ENCODE peak calls at places on chromosomes 13 and 19, in five cellular contexts. V is upper lobe of left lung, O is neural progenitor cell, Y is pancreas, E is foreskin fibroblast. F is an unnamed sample.

GRCh38 chr19:45162464-45163143 is 1.8 kb upstream of the NKPD1 start:
- DNase-seq in V (no peak), O (no peak), Y (no peak), E (no peak), F (no peak)

GRCh38 chr13:42967660-42968059 is 24.4 kb downstream of the EPSTI1 start:
- DNase-seq in V (peak; percentile 28), O (no peak), Y (no peak), E (no peak), F (no peak)

GRCh38 chr13:75091707-75092106 is 390.3 kb downstream of the TBC1D4 start:
- DNase-seq in V (no peak), O (no peak), Y (no peak), E (no peak), F (no peak)

GRCh38 chr19:14149509-14149994 is 13.2 kb upstream of the ASF1B start:
- DNase-seq in V (peak; percentile 46), O (no peak), Y (peak; percentile 65), E (peak; percentile 65), F (no peak)

GRCh38 chr13:77521595-77522367 is 13.7 kb upstream of the SCEL start:
- DNase-seq in V (peak; percentile 83), O (peak; percentile 30), Y (no peak), E (peak; percentile 58), F (no peak)

GRCh38 chr19:12665646-12666304 is 767 bp downstream of the MAN2B1 start:
- DNase-seq in V (peak; percentile 27), O (no peak), Y (no peak), E (no peak), F (no peak)

GRCh38 chr13:66154981-66155380 is 1075.2 kb downstream of the PCDH9 start:
- DNase-seq in V (no peak), O (no peak), Y (no peak), E (peak; percentile 49), F (no peak)

GRCh38 chr13:83563499-83563898 is 318.8 kb downstream of the SLITRK1 start:
- DNase-seq in V (no peak), O (peak; percentile 2), Y (no peak), E (no peak), F (no peak)

GRCh38 chr19:12411893-12412292 is 10.8 kb upstream of the ZNF799 start:
- DNase-seq in V (no peak), O (no peak), Y (no peak), E (no peak), F (no peak)

GRCh38 chr13:34161829-34162544 is 344.0 kb downstream of the RFC3 start:
- DNase-seq in V (no peak), O (peak; percentile 41), Y (no peak), E (peak; percentile 76), F (no peak)

GRCh38 chr13:111567637-111568036 is 247.2 kb downstream of the TEX29 start:
- DNase-seq in V (no peak), O (no peak), Y (no peak), E (no peak), F (no peak)

GRCh38 chr13:98415326-98416070 is 161.4 kb downstream of the STK24 start:
- DNase-seq in V (no peak), O (no peak), Y (no peak), E (no peak), F (no peak)

GRCh38 chr13:75400775-75401174 is 81.2 kb downstream of the TBC1D4 start:
- DNase-seq in V (no peak), O (no peak), Y (no peak), E (no peak), F (no peak)

GRCh38 chr19:6766357-6767080 is 716 bp downstream of the SH2D3A start:
- DNase-seq in V (no peak), O (no peak), Y (no peak), E (peak; percentile 6), F (no peak)

GRCh38 chr19:55088543-55089265 is 13.0 kb downstream of the EPS8L1 start:
- DNase-seq in V (peak; percentile 55), O (peak; percentile 92), Y (peak; percentile 91), E (peak; percentile 81), F (peak; percentile 37)

GRCh38 chr19:512548-513365 is 5.5 kb downstream of the TPGS1 start:
- DNase-seq in V (peak; percentile 63), O (no peak), Y (no peak), E (peak; percentile 34), F (no peak)

GRCh38 chr13:106633321-106633720 is 65.4 kb upstream of the ARGLU1 start:
- DNase-seq in V (no peak), O (no peak), Y (no peak), E (no peak), F (no peak)

GRCh38 chr13:111202745-111203144 is 87.6 kb downstream of the ARHGEF7 start:
- DNase-seq in V (no peak), O (no peak), Y (no peak), E (peak; percentile 91), F (no peak)

GRCh38 chr13:47033216-47033615 is 136.4 kb upstream of the HTR2A start:
- DNase-seq in V (no peak), O (no peak), Y (no peak), E (peak; percentile 56), F (no peak)

GRCh38 chr19:3389446-3389778 is 23.0 kb downstream of the NFIC start:
- DNase-seq in V (no peak), O (no peak), Y (no peak), E (no peak), F (no peak)

GRCh38 chr13:31056650-31057275 is 104.9 kb downstream of the HSPH1 start:
- DNase-seq in V (no peak), O (no peak), Y (no peak), E (peak; percentile 79), F (no peak)

GRCh38 chr19:32287811-32288227 is 57.6 kb upstream of the ZNF507 start:
- DNase-seq in V (peak; percentile 26), O (peak; percentile 85), Y (peak; percentile 63), E (peak; percentile 70), F (peak; percentile 11)

GRCh38 chr19:38409631-38410133 is 6.8 kb downstream of the FAM98C start:
- DNase-seq in V (no peak), O (no peak), Y (no peak), E (peak; percentile 71), F (no peak)

GRCh38 chr19:58563034-58563573 is 4.7 kb upstream of the UBE2M start:
- DNase-seq in V (no peak), O (no peak), Y (peak; percentile 75), E (peak; percentile 46), F (no peak)

GRCh38 chr13:38103851-38104250 is 234.3 kb upstream of the TRPC4 start:
- DNase-seq in V (no peak), O (no peak), Y (no peak), E (no peak), F (no peak)

GRCh38 chr19:10858204-10858828 is 10.1 kb downstream of the C19orf38 start:
- DNase-seq in V (no peak), O (peak; percentile 72), Y (no peak), E (peak; percentile 45), F (no peak)

GRCh38 chr13:113585828-113586355 is 1.3 kb downstream of the TFDP1 start:
- DNase-seq in V (no peak), O (no peak), Y (no peak), E (no peak), F (no peak)

GRCh38 chr19:28307460-28307859 is 905.5 kb downstream of the UQCRFS1 start:
- DNase-seq in V (no peak), O (no peak), Y (no peak), E (peak; percentile 82), F (no peak)

GRCh38 chr19:28312269-28312668 is 900.7 kb downstream of the UQCRFS1 start:
- DNase-seq in V (no peak), O (no peak), Y (no peak), E (no peak), F (no peak)

GRCh38 chr19:28305513-28305912 is 907.4 kb downstream of the UQCRFS1 start:
- DNase-seq in V (no peak), O (no peak), Y (no peak), E (no peak), F (no peak)

GRCh38 chr19:28307963-28308362 is 905.0 kb downstream of the UQCRFS1 start:
- DNase-seq in V (no peak), O (no peak), Y (no peak), E (no peak), F (no peak)

DNA sequence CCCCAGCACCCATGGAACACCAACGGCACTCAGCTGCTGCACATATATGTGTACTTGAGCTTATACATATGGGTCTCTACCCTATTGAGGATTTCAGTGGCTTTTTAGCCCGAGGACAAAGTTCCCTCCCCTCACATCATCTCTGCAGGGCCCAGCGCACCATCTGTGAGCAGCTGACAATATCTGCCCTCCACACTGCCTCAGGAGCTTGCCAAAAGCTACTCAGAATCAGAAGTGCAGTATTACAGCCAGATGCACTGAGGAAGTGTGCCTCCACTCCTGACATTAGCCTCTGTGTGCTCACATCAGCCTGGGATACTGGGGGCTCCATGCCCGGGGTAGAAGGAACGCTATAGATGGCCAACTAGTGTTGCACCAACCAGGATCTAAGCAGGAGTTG is 903.9 kb downstream of the UQCRFS1 start:
- DNase-seq in V (no peak), O (no peak), Y (no peak), E (no peak), F (no peak)
- H3K4me3 ChIP-seq in V (no peak overlapping the region), O (no peak overlapping the region), Y (no peak overlapping the region), E (no peak overlapping the region), F (no peak overlapping the region)

GRCh38 chr19:42279902-42280760 is 11.1 kb downstream of the CIC start:
- DNase-seq in V (peak; percentile 91), O (peak; percentile 94), Y (peak; percentile 88), E (peak; percentile 96), F (peak; percentile 87)
- TF ChIP-seq CTCF in V (peak; percentile 95), O (peak; percentile 80), Y (peak; percentile 93), E (peak; percentile 95), F (peak; percentile 93)

DNA sequence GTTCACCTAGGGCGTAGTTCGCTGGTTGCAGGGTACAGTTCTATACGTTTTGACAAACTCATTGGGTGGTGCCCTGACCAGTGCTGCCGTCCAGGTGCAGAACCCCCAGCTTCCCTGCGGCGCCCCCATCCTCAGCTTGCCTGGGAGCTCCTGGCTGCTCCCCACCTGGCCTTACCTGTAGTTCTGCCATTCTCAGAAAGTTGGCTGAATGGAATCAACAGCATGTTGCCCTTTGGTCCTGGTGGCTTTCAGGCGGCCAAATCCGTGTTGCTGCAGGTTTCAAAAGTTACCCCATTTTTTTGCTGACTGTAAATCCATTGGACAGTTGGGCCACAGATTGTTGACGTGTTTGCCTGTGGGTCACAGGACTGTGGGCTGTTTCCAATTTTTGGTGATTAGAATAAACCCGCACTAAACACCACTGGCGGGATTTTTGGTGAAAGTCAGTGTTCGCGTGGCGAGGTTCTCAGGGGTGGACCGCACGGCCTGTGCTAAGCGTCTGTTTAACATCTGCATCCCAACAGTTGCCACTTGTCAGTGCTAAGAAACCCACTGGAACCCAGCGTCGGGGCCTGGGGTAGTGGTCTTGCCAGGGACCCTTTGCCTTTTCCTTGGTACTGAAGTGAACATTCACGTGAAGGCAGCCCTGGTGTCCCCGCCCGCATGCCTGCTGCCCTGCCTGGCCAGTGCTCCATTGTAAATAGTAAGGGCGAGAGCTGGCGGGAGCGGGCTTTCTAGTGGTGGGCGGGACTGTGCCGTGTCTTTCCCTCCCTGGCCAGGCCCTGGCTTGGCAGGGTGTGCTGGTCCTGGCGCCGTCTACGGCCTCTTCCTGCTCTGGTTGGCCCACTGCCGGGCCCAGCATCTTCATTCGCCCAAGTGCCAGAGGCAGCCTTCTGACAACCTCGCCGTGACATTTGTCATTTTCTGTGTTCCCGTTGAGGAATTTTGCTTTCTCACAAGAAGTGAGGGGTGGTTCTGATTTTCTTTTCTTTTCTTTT is 3.3 kb downstream of the DOT1L start:
- DNase-seq in V (peak; percentile 94), O (no peak), Y (peak; percentile 84), E (peak; percentile 90), F (peak; percentile 75)
- H3K4me3 ChIP-seq in V (peak overlapping the region; percentile 18), O (no peak overlapping the region), Y (no peak overlapping the region), E (no peak overlapping the region), F (peak overlapping the region; percentile 60)

DNA sequence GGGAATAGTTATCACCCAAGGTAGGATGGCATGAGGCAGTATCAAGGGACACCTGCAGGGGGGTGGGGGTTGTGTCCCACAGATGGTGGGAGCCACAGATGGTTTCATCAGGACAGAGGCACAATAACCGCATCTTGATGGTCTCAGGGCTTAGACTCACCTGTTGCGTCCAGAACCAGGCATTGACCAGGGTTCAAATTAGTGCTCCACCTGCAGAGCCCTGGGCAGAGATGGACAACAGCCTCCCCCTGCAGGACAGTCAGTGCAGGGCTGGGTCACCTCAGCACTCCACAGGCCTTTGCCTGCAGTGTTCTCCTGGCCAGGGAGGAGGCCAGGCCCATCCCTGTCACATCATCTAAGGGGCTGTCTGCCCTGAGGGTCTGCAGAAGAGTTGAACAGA is 14.5 kb upstream of the CEACAM1 start:
- DNase-seq in V (no peak), O (no peak), Y (peak; percentile 32), E (no peak), F (no peak)
- TF ChIP-seq CTCF in V (no peak), O (no peak), Y (no peak), E (no peak), F (no peak)

F was measured in thoracic aorta.